ENCODE peak calls at places on chromosome 12, in ten cellular contexts. S is ureter; U is sciatic nerve; K is stimulated activated naive CD8-positive, alpha-beta T cell treated with anti-CD3 and anti-CD28 coated beads, Interleukin-15, Interleukin-2, amounts not matched to agents 100 U/mL and 50 U/mL, for 24 hours; I is foreskin fibroblast; F is dorsolateral prefrontal cortex; A is fibroblast of pulmonary artery; N is astrocyte of the cerebellum; H is kidney tubule cell; C is stimulated activated CD8-positive, alpha-beta memory T cell treated with anti-CD3 and anti-CD28 coated beads, Interleukin-2, amount 100 ng/mL, for 1 hour. B is an unnamed sample.
A peak's percentile ranks its signal among the peaks of the same experiment; 100 is the strongest.

GRCh38 chr12:4443616-4444015 is 2.0 kb downstream of the FGF6 start:
- DNase-seq in S (no peak), U (no peak), K (no peak), A (no peak), I (no peak), C (no peak), H (no peak), N (no peak), F (no peak), B (no peak)

GRCh38 chr12:76883151-76883550 is 4.3 kb upstream of the CSRP2 start:
- DNase-seq in H (peak; percentile 96), K (no peak), N (no peak), I (peak; percentile 76), U (no peak), F (no peak), C (no peak), A (no peak), S (no peak), B (no peak)

GRCh38 chr12:108302471-108303311 is 36.4 kb downstream of the CMKLR1 start:
- DNase-seq in S (peak; percentile 77), N (peak; percentile 44), K (no peak), C (no peak), I (peak; percentile 40), F (no peak), H (peak; percentile 16), U (peak; percentile 90), A (peak; percentile 29), B (no peak)

GRCh38 chr12:124433147-124433874 is 134.1 kb downstream of the NCOR2 start:
- DNase-seq in F (no peak), K (no peak), A (no peak), U (no peak), S (no peak), N (no peak), H (no peak), C (no peak), I (no peak), B (no peak)

GRCh38 chr12:109170335-109170734 is 53.9 kb downstream of the ACACB start:
- DNase-seq in U (no peak), N (no peak), I (no peak), K (no peak), A (no peak), C (no peak), H (no peak), F (no peak), S (no peak), B (no peak)

GRCh38 chr12:48580831-48581230 is 11.0 kb upstream of the LALBA start:
- DNase-seq in N (no peak), F (no peak), S (no peak), I (no peak), U (no peak), C (no peak), A (no peak), H (peak; percentile 80), K (no peak), B (no peak)

GRCh38 chr12:23895792-23896218 is 53.7 kb downstream of the SOX5 start:
- DNase-seq in A (peak; percentile 10), S (no peak), C (no peak), H (no peak), F (no peak), U (no peak), I (no peak), K (no peak), N (peak; percentile 96), B (no peak)

GRCh38 chr12:6370576-6370935 is 4.8 kb downstream of the SCNN1A start:
- DNase-seq in U (no peak), I (no peak), A (no peak), S (no peak), K (no peak), F (no peak), C (no peak), H (no peak), N (no peak), B (no peak)

GRCh38 chr12:129082441-129082840 is 229.2 kb downstream of the GLT1D1 start:
- DNase-seq in N (no peak), I (no peak), S (no peak), U (no peak), C (no peak), K (no peak), A (no peak), F (no peak), H (no peak), B (no peak)

B was measured in retinal pigment epithelial cell.